ENCODE peak calls at places on chromosomes 7 and 10, in nine cellular contexts. One of them, this sample, is unnamed.

GRCh38 chr10:25888627-25889026 is 45.4 kb upstream of the MYO3A start:
- DNase-seq in substantia nigra: no peak
- DNase-seq in left cardiac atrium: no peak
- DNase-seq in T-cell: no peak
- DNase-seq in HFF-Myc: no peak
- DNase-seq in neural crest cell: no peak
- DNase-seq in AML-193: no peak
- DNase-seq in astrocyte of the spinal cord: no peak
- DNase-seq in heart left ventricle: no peak
- DNase-seq in this sample: no peak

GRCh38 chr10:43258032-43258921 is 8.6 kb downstream of the RASGEF1A start:
- DNase-seq in substantia nigra: no peak
- DNase-seq in left cardiac atrium: peak; percentile 12
- DNase-seq in T-cell: no peak
- DNase-seq in HFF-Myc: no peak
- DNase-seq in neural crest cell: no peak
- DNase-seq in AML-193: no peak
- DNase-seq in astrocyte of the spinal cord: no peak
- DNase-seq in heart left ventricle: no peak
- DNase-seq in this sample: no peak

GRCh38 chr7:140596751-140597424 is 43.7 kb downstream of the DENND2A start:
- DNase-seq in substantia nigra: no peak
- DNase-seq in left cardiac atrium: no peak
- DNase-seq in T-cell: no peak
- DNase-seq in HFF-Myc: no peak
- DNase-seq in neural crest cell: no peak
- DNase-seq in AML-193: no peak
- DNase-seq in astrocyte of the spinal cord: peak; percentile 91
- DNase-seq in heart left ventricle: no peak
- DNase-seq in this sample: no peak

GRCh38 chr10:68989317-68989990 is 851 bp downstream of the KIFBP start:
- DNase-seq in substantia nigra: no peak
- DNase-seq in left cardiac atrium: no peak
- DNase-seq in T-cell: no peak
- DNase-seq in HFF-Myc: no peak
- DNase-seq in neural crest cell: peak; percentile 16
- DNase-seq in AML-193: no peak
- DNase-seq in astrocyte of the spinal cord: peak; percentile 5
- DNase-seq in heart left ventricle: no peak
- DNase-seq in this sample: no peak

GRCh38 chr10:1050145-1050544 is 1.2 kb upstream of the IDI1 start:
- DNase-seq in substantia nigra: no peak
- DNase-seq in left cardiac atrium: no peak
- DNase-seq in T-cell: no peak
- DNase-seq in HFF-Myc: no peak
- DNase-seq in neural crest cell: no peak
- DNase-seq in AML-193: no peak
- DNase-seq in astrocyte of the spinal cord: no peak
- DNase-seq in heart left ventricle: no peak
- DNase-seq in this sample: no peak

GRCh38 chr7:16933296-16934248 is 51.8 kb upstream of the AGR3 start:
- DNase-seq in substantia nigra: no peak
- DNase-seq in left cardiac atrium: no peak
- DNase-seq in T-cell: no peak
- DNase-seq in HFF-Myc: no peak
- DNase-seq in neural crest cell: no peak
- DNase-seq in AML-193: peak; percentile 92
- DNase-seq in astrocyte of the spinal cord: no peak
- DNase-seq in heart left ventricle: peak; percentile 25
- DNase-seq in this sample: peak; percentile 46

GRCh38 chr10:51422311-51423120 is 276.9 kb downstream of the CSTF2T start:
- DNase-seq in substantia nigra: no peak
- DNase-seq in left cardiac atrium: peak; percentile 61
- DNase-seq in T-cell: no peak
- DNase-seq in HFF-Myc: peak; percentile 49
- DNase-seq in neural crest cell: peak; percentile 54
- DNase-seq in AML-193: peak; percentile 22
- DNase-seq in astrocyte of the spinal cord: peak; percentile 71
- DNase-seq in heart left ventricle: peak; percentile 61
- DNase-seq in this sample: peak; percentile 50

GRCh38 chr7:77351539-77352004 is 64.6 kb downstream of the GSAP start:
- DNase-seq in substantia nigra: no peak
- DNase-seq in left cardiac atrium: peak; percentile 26
- DNase-seq in T-cell: peak; percentile 59
- DNase-seq in HFF-Myc: no peak
- DNase-seq in neural crest cell: no peak
- DNase-seq in AML-193: peak; percentile 98
- DNase-seq in astrocyte of the spinal cord: no peak
- DNase-seq in heart left ventricle: peak; percentile 32
- DNase-seq in this sample: no peak

GRCh38 chr10:30098624-30099023 is 39.2 kb upstream of the JCAD start:
- DNase-seq in substantia nigra: no peak
- DNase-seq in left cardiac atrium: no peak
- DNase-seq in T-cell: no peak
- DNase-seq in HFF-Myc: peak; percentile 84
- DNase-seq in neural crest cell: no peak
- DNase-seq in AML-193: no peak
- DNase-seq in astrocyte of the spinal cord: peak; percentile 83
- DNase-seq in heart left ventricle: no peak
- DNase-seq in this sample: no peak

GRCh38 chr7:49980414-49980813 is 112.6 kb downstream of the ZPBP start:
- DNase-seq in substantia nigra: no peak
- DNase-seq in left cardiac atrium: no peak
- DNase-seq in T-cell: no peak
- DNase-seq in HFF-Myc: no peak
- DNase-seq in neural crest cell: no peak
- DNase-seq in AML-193: no peak
- DNase-seq in astrocyte of the spinal cord: no peak
- DNase-seq in heart left ventricle: no peak
- DNase-seq in this sample: no peak

GRCh38 chr7:1555046-1555812 is 776 bp downstream of the TMEM184A start:
- DNase-seq in substantia nigra: no peak
- DNase-seq in left cardiac atrium: no peak
- DNase-seq in T-cell: no peak
- DNase-seq in HFF-Myc: no peak
- DNase-seq in neural crest cell: no peak
- DNase-seq in AML-193: no peak
- DNase-seq in astrocyte of the spinal cord: peak; percentile 78
- DNase-seq in heart left ventricle: peak; percentile 24
- DNase-seq in this sample: no peak

GRCh38 chr10:83545901-83546391 is 593.4 kb upstream of the GHITM start:
- DNase-seq in substantia nigra: no peak
- DNase-seq in left cardiac atrium: peak; percentile 44
- DNase-seq in T-cell: no peak
- DNase-seq in HFF-Myc: no peak
- DNase-seq in neural crest cell: no peak
- DNase-seq in AML-193: no peak
- DNase-seq in astrocyte of the spinal cord: peak; percentile 6
- DNase-seq in heart left ventricle: peak; percentile 64
- DNase-seq in this sample: peak; percentile 59

GRCh38 chr7:30750574-30751256 is 1.2 kb upstream of the INMT start:
- DNase-seq in substantia nigra: peak; percentile 27
- DNase-seq in left cardiac atrium: peak; percentile 78
- DNase-seq in T-cell: no peak
- DNase-seq in HFF-Myc: peak; percentile 95
- DNase-seq in neural crest cell: no peak
- DNase-seq in AML-193: no peak
- DNase-seq in astrocyte of the spinal cord: peak; percentile 95
- DNase-seq in heart left ventricle: peak; percentile 90
- DNase-seq in this sample: peak; percentile 88

GRCh38 chr7:115679976-115680375 is 350.6 kb downstream of the TFEC start:
- DNase-seq in substantia nigra: no peak
- DNase-seq in left cardiac atrium: no peak
- DNase-seq in T-cell: no peak
- DNase-seq in HFF-Myc: no peak
- DNase-seq in neural crest cell: peak; percentile 5
- DNase-seq in AML-193: peak; percentile 48
- DNase-seq in astrocyte of the spinal cord: peak; percentile 49
- DNase-seq in heart left ventricle: no peak
- DNase-seq in this sample: no peak

GRCh38 chr7:90894122-90894521 is 298.0 kb downstream of the CDK14 start:
- DNase-seq in substantia nigra: no peak
- DNase-seq in left cardiac atrium: no peak
- DNase-seq in T-cell: no peak
- DNase-seq in HFF-Myc: no peak
- DNase-seq in neural crest cell: no peak
- DNase-seq in AML-193: no peak
- DNase-seq in astrocyte of the spinal cord: no peak
- DNase-seq in heart left ventricle: no peak
- DNase-seq in this sample: no peak

GRCh38 chr7:94182066-94182465 is 177.9 kb upstream of the BET1 start:
- DNase-seq in substantia nigra: no peak
- DNase-seq in left cardiac atrium: no peak
- DNase-seq in T-cell: no peak
- DNase-seq in HFF-Myc: no peak
- DNase-seq in neural crest cell: no peak
- DNase-seq in AML-193: no peak
- DNase-seq in astrocyte of the spinal cord: peak; percentile 89
- DNase-seq in heart left ventricle: no peak
- DNase-seq in this sample: no peak

This sample was measured in Right ventricle myocardium superior.